ENCODE peak calls at places on chromosomes 5 and 9, in ten cellular contexts. One of them, this sample, is unnamed.

GRCh38 chr9:38074441-38074943 is 5.5 kb upstream of the SHB start:
- ATAC-seq in HepG2: peak; percentile 67
- ATAC-seq in A549: no peak
- ATAC-seq in body of pancreas: no peak
- ATAC-seq in HCT116: no peak
- ATAC-seq in K562: no peak
- ATAC-seq in heart left ventricle: peak; percentile 13
- ATAC-seq in IMR-90: peak; percentile 78
- ATAC-seq in upper lobe of left lung: peak; percentile 25
- ATAC-seq in right lobe of liver: no peak
- ATAC-seq in this sample: peak; percentile 27

GRCh38 chr5:172455511-172456061 is 1.3 kb upstream of the SH3PXD2B start:
- ATAC-seq in HepG2: peak; percentile 9
- ATAC-seq in A549: no peak
- ATAC-seq in body of pancreas: no peak
- ATAC-seq in HCT116: peak; percentile 36
- ATAC-seq in K562: no peak
- ATAC-seq in heart left ventricle: peak; percentile 36
- ATAC-seq in IMR-90: peak; percentile 22
- ATAC-seq in upper lobe of left lung: peak; percentile 60
- ATAC-seq in right lobe of liver: no peak
- ATAC-seq in this sample: peak; percentile 20

GRCh38 chr9:126347093-126347492 is 20.5 kb downstream of the MVB12B start:
- ATAC-seq in HepG2: no peak
- ATAC-seq in A549: no peak
- ATAC-seq in body of pancreas: no peak
- ATAC-seq in HCT116: no peak
- ATAC-seq in K562: no peak
- ATAC-seq in heart left ventricle: peak; percentile 70
- ATAC-seq in IMR-90: no peak
- ATAC-seq in upper lobe of left lung: peak; percentile 81
- ATAC-seq in right lobe of liver: peak; percentile 65
- ATAC-seq in this sample: peak; percentile 22

GRCh38 chr5:143576721-143577484 is 173.4 kb upstream of the NR3C1 start:
- ATAC-seq in HepG2: no peak
- ATAC-seq in A549: no peak
- ATAC-seq in body of pancreas: no peak
- ATAC-seq in HCT116: no peak
- ATAC-seq in K562: no peak
- ATAC-seq in heart left ventricle: no peak
- ATAC-seq in IMR-90: peak; percentile 56
- ATAC-seq in upper lobe of left lung: no peak
- ATAC-seq in right lobe of liver: no peak
- ATAC-seq in this sample: no peak

GRCh38 chr9:27125936-27126335 is 16.9 kb downstream of the TEK start:
- ATAC-seq in HepG2: no peak
- ATAC-seq in A549: no peak
- ATAC-seq in body of pancreas: no peak
- ATAC-seq in HCT116: no peak
- ATAC-seq in K562: no peak
- ATAC-seq in heart left ventricle: no peak
- ATAC-seq in IMR-90: peak; percentile 55
- ATAC-seq in upper lobe of left lung: no peak
- ATAC-seq in right lobe of liver: no peak
- ATAC-seq in this sample: no peak

GRCh38 chr5:177590406-177590805 is 1.6 kb upstream of the TMED9 start:
- ATAC-seq in HepG2: no peak
- ATAC-seq in A549: no peak
- ATAC-seq in body of pancreas: no peak
- ATAC-seq in HCT116: no peak
- ATAC-seq in K562: no peak
- ATAC-seq in heart left ventricle: no peak
- ATAC-seq in IMR-90: no peak
- ATAC-seq in upper lobe of left lung: no peak
- ATAC-seq in right lobe of liver: no peak
- ATAC-seq in this sample: no peak

GRCh38 chr9:17578577-17578910 is 322 bp upstream of the SH3GL2 start:
- ATAC-seq in HepG2: peak; percentile 51
- ATAC-seq in A549: peak; percentile 47
- ATAC-seq in body of pancreas: no peak
- ATAC-seq in HCT116: no peak
- ATAC-seq in K562: no peak
- ATAC-seq in heart left ventricle: no peak
- ATAC-seq in IMR-90: no peak
- ATAC-seq in upper lobe of left lung: peak; percentile 32
- ATAC-seq in right lobe of liver: no peak
- ATAC-seq in this sample: no peak

GRCh38 chr5:40437452-40437861 is 242.3 kb upstream of the PTGER4 start:
- ATAC-seq in HepG2: peak; percentile 20
- ATAC-seq in A549: peak; percentile 85
- ATAC-seq in body of pancreas: no peak
- ATAC-seq in HCT116: no peak
- ATAC-seq in K562: peak; percentile 39
- ATAC-seq in heart left ventricle: peak; percentile 54
- ATAC-seq in IMR-90: peak; percentile 93
- ATAC-seq in upper lobe of left lung: peak; percentile 68
- ATAC-seq in right lobe of liver: peak; percentile 46
- ATAC-seq in this sample: no peak

GRCh38 chr5:149304195-149305072 is 32.8 kb downstream of the AFAP1L1 start:
- ATAC-seq in HepG2: no peak
- ATAC-seq in A549: no peak
- ATAC-seq in body of pancreas: peak; percentile 27
- ATAC-seq in HCT116: no peak
- ATAC-seq in K562: peak; percentile 13
- ATAC-seq in heart left ventricle: peak; percentile 75
- ATAC-seq in IMR-90: no peak
- ATAC-seq in upper lobe of left lung: no peak
- ATAC-seq in right lobe of liver: peak; percentile 25
- ATAC-seq in this sample: no peak

GRCh38 chr9:130116346-130116745 is 55.9 kb upstream of the NCS1 start:
- ATAC-seq in HepG2: no peak
- ATAC-seq in A549: no peak
- ATAC-seq in body of pancreas: no peak
- ATAC-seq in HCT116: no peak
- ATAC-seq in K562: no peak
- ATAC-seq in heart left ventricle: no peak
- ATAC-seq in IMR-90: no peak
- ATAC-seq in upper lobe of left lung: no peak
- ATAC-seq in right lobe of liver: no peak
- ATAC-seq in this sample: no peak

DNA sequence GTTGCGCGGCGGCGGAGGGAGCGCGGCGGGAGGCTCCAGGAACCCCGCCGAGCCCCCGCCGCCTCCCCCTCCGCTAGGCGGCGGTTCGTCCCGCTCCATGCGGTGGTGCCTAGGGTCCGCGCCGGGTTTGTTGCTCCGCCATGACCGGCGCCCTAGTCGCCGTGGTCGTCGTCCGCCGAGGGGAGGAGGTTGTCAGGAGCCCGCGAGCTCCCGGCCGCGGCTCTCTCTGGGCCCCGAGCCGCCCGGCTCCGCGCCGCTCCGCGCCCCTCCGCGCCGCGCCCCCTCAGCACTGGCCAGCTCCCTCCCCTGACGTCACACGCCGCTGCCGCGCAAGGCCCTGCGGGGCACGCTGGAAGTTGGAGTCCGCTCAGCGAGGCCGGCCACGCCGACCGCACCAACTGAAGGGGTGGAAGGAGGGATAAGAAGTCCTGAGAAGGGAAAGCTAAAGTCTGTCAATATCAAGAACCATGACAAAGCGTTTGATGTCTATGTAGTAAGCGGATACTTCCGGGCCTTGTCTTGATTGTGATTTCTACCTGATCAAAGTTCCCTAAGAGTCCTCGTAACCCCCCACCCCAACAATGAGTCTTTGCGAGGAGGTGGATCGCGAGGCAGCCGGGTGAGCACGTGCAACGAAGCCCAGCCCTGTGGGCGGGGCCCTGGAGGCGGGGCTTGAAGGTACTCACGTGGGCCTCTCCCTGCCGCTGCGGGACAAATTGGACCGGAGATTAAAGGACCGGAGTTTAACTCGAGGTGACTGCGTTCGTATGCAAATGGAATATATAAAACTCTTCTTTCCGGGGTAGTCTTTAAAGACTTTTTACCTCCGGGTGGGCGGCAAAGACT is at the start of gene NR6A1:
- ATAC-seq in HepG2: peak; percentile 89
- ATAC-seq in A549: peak; percentile 88
- ATAC-seq in body of pancreas: peak; percentile 92
- ATAC-seq in HCT116: peak; percentile 81
- ATAC-seq in K562: peak; percentile 86
- ATAC-seq in heart left ventricle: peak; percentile 97
- ATAC-seq in IMR-90: peak; percentile 93
- ATAC-seq in upper lobe of left lung: peak; percentile 97
- ATAC-seq in right lobe of liver: peak; percentile 88
- ATAC-seq in this sample: peak; percentile 96
- TF ChIP-seq POLR2A in HepG2: peak; percentile 69
- TF ChIP-seq POLR2A in A549: peak; percentile 24
- TF ChIP-seq POLR2A in body of pancreas: no peak
- TF ChIP-seq POLR2A in HCT116: peak; percentile 47
- TF ChIP-seq POLR2A in K562: peak; percentile 60
- TF ChIP-seq POLR2A in heart left ventricle: peak; percentile 41
- TF ChIP-seq POLR2A in IMR-90: no peak
- TF ChIP-seq POLR2A in upper lobe of left lung: no peak
- TF ChIP-seq POLR2A in right lobe of liver: peak; percentile 50
- TF ChIP-seq POLR2A in this sample: no peak

GRCh38 chr5:44233691-44234090 is 155.5 kb downstream of the FGF10 start:
- ATAC-seq in HepG2: no peak
- ATAC-seq in A549: no peak
- ATAC-seq in body of pancreas: no peak
- ATAC-seq in HCT116: no peak
- ATAC-seq in K562: no peak
- ATAC-seq in heart left ventricle: no peak
- ATAC-seq in IMR-90: no peak
- ATAC-seq in upper lobe of left lung: no peak
- ATAC-seq in right lobe of liver: no peak
- ATAC-seq in this sample: no peak
- H3K4me1 ChIP-seq in HepG2: no peaks in the 10 kb centered on the region
- H3K4me1 ChIP-seq in A549: no peaks in the 10 kb centered on the region
- H3K4me1 ChIP-seq in body of pancreas: no peaks in the 10 kb centered on the region
- H3K4me1 ChIP-seq in HCT116: no peaks in the 10 kb centered on the region
- H3K4me1 ChIP-seq in K562: no peaks in the 10 kb centered on the region
- H3K4me1 ChIP-seq in heart left ventricle: no peaks in the 10 kb centered on the region
- H3K4me1 ChIP-seq in IMR-90: no peaks in the 10 kb centered on the region
- H3K4me1 ChIP-seq in upper lobe of left lung: no peaks in the 10 kb centered on the region
- H3K4me1 ChIP-seq in right lobe of liver: no peaks in the 10 kb centered on the region
- H3K4me1 ChIP-seq in this sample: no peaks in the 10 kb centered on the region

GRCh38 chr9:68974431-68974830 is 39.5 kb downstream of the PRKACG start:
- ATAC-seq in HepG2: no peak
- ATAC-seq in A549: no peak
- ATAC-seq in body of pancreas: no peak
- ATAC-seq in HCT116: no peak
- ATAC-seq in K562: peak; percentile 17
- ATAC-seq in heart left ventricle: no peak
- ATAC-seq in IMR-90: no peak
- ATAC-seq in upper lobe of left lung: no peak
- ATAC-seq in right lobe of liver: no peak
- ATAC-seq in this sample: no peak
- TF ChIP-seq POLR2A in HepG2: no peak
- TF ChIP-seq POLR2A in A549: no peak
- TF ChIP-seq POLR2A in body of pancreas: no peak
- TF ChIP-seq POLR2A in HCT116: no peak
- TF ChIP-seq POLR2A in K562: no peak
- TF ChIP-seq POLR2A in heart left ventricle: no peak
- TF ChIP-seq POLR2A in IMR-90: no peak
- TF ChIP-seq POLR2A in upper lobe of left lung: no peak
- TF ChIP-seq POLR2A in right lobe of liver: no peak
- TF ChIP-seq POLR2A in this sample: no peak

DNA sequence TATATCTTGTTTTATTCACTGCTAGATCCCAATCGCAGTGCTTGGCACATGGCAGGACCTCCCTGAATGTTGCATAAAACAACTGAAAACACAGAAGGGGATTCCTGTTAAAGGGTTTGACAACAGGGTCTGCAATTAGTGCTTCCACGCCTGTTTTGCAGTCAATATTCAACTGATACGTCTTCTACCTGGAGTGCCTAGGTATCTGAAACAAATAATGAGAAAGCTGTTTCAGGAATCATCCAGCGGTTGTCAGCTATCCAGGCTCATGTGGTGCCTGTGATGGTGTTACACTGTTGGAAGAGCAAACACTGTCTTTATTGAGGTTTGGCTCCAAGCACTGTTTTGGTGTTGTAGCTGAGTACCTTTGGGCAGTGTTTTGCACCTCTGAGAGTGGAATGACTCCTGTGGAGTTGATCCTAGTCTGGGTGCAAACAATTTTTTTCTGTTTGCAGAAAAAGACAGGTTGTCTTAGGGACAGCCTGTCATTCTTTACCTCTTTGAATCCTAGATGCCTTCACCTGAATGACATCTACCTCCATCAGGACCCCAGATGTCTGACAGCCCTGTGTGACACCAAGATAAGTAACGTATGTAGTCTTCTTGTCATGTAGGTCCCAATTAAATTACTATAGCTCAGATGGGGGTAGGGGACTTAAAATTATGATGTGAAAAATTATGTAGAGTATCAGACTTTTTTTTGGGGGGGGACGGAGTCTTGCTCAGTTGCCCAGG is 14.8 kb upstream of the MATR3 start:
- ATAC-seq in HepG2: no peak
- ATAC-seq in A549: no peak
- ATAC-seq in body of pancreas: no peak
- ATAC-seq in HCT116: no peak
- ATAC-seq in K562: no peak
- ATAC-seq in heart left ventricle: no peak
- ATAC-seq in IMR-90: no peak
- ATAC-seq in upper lobe of left lung: no peak
- ATAC-seq in right lobe of liver: no peak
- ATAC-seq in this sample: no peak
- H3K4me1 ChIP-seq in HepG2: peaks cover 87% of the 10 kb centered on the region
- H3K4me1 ChIP-seq in A549: peaks cover 70% of the 10 kb centered on the region
- H3K4me1 ChIP-seq in body of pancreas: peaks cover 40% of the 10 kb centered on the region
- H3K4me1 ChIP-seq in HCT116: peaks cover 43% of the 10 kb centered on the region
- H3K4me1 ChIP-seq in K562: peaks cover 6% of the 10 kb centered on the region
- H3K4me1 ChIP-seq in heart left ventricle: peaks cover 29% of the 10 kb centered on the region
- H3K4me1 ChIP-seq in IMR-90: peaks cover 8% of the 10 kb centered on the region
- H3K4me1 ChIP-seq in upper lobe of left lung: peaks cover 27% of the 10 kb centered on the region
- H3K4me1 ChIP-seq in right lobe of liver: peaks cover 18% of the 10 kb centered on the region
- H3K4me1 ChIP-seq in this sample: peaks cover 44% of the 10 kb centered on the region

DNA sequence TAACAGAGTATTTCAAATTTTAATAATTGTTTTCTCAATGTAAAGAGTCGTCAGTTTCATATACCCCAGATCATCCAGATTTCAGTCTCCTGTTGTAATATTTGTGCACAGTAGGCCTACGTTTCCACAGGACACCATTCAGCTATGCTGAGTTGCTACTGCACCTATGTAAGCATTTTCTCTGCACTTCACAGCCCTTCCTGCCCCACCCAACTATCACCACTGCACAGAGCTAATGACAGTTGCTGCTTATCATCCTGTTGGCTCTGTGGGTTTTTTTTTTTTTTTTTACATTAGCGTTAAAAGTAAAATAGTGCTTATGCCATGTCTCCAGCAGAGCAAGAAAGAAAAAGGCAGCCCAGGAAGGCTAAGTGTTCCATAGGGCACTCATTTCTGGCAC is 5.9 kb upstream of the PRKACG start:
- ATAC-seq in HepG2: no peak
- ATAC-seq in A549: no peak
- ATAC-seq in body of pancreas: no peak
- ATAC-seq in HCT116: no peak
- ATAC-seq in K562: peak; percentile 92
- ATAC-seq in heart left ventricle: peak; percentile 41
- ATAC-seq in IMR-90: no peak
- ATAC-seq in upper lobe of left lung: no peak
- ATAC-seq in right lobe of liver: no peak
- ATAC-seq in this sample: no peak
- TF ChIP-seq POLR2A in HepG2: no peak
- TF ChIP-seq POLR2A in A549: no peak
- TF ChIP-seq POLR2A in body of pancreas: no peak
- TF ChIP-seq POLR2A in HCT116: no peak
- TF ChIP-seq POLR2A in K562: no peak
- TF ChIP-seq POLR2A in heart left ventricle: no peak
- TF ChIP-seq POLR2A in IMR-90: no peak
- TF ChIP-seq POLR2A in upper lobe of left lung: no peak
- TF ChIP-seq POLR2A in right lobe of liver: no peak
- TF ChIP-seq POLR2A in this sample: no peak

This sample was measured in gastroesophageal sphincter.